ENCODE peak calls at places on chromosomes 16 and 17, in five cellular contexts. T, V, F, Z and L are unnamed samples.

GRCh38 chr17:40491486-40491885 is 9.9 kb downstream of the TNS4 start:
- DNase-seq in T (no peak), V (no peak), F (no peak), Z (no peak), L (no peak)

GRCh38 chr17:7306911-7307685 is at the start of gene EIF5A:
- DNase-seq in T (peak; percentile 100), V (peak; percentile 100), F (peak; percentile 100), Z (peak; percentile 100), L (peak; percentile 96)

GRCh38 chr16:5034167-5034523 is 410 bp upstream of the NAGPA start:
- DNase-seq in T (no peak), V (no peak), F (no peak), Z (no peak), L (no peak)

GRCh38 chr16:72872966-72873365 is 175.0 kb downstream of the ZFHX3 start:
- DNase-seq in T (no peak), V (no peak), F (no peak), Z (no peak), L (no peak)

GRCh38 chr16:66717112-66717675 is 20.7 kb upstream of the CMTM4 start:
- DNase-seq in T (no peak), V (peak; percentile 22), F (peak; percentile 92), Z (peak; percentile 67), L (peak; percentile 33)

GRCh38 chr17:2716649-2717048 is 5.1 kb upstream of the CLUH start:
- DNase-seq in T (no peak), V (no peak), F (no peak), Z (no peak), L (no peak)

GRCh38 chr16:159136-159849 is 6.5 kb upstream of the HBM start:
- DNase-seq in T (no peak), V (no peak), F (no peak), Z (no peak), L (no peak)

GRCh38 chr17:18356624-18357023 is 6.7 kb downstream of the SHMT1 start:
- DNase-seq in T (no peak), V (peak; percentile 82), F (peak; percentile 93), Z (no peak), L (no peak)

GRCh38 chr16:14050297-14051027 is 20.7 kb upstream of the MRTFB start:
- DNase-seq in T (no peak), V (no peak), F (no peak), Z (no peak), L (no peak)

GRCh38 chr17:48632579-48633265 is 6.6 kb upstream of the HOXB9 start:
- DNase-seq in T (no peak), V (no peak), F (no peak), Z (no peak), L (peak; percentile 44)

GRCh38 chr16:58614212-58614611 is 15.4 kb downstream of the CNOT1 start:
- DNase-seq in T (no peak), V (no peak), F (peak; percentile 90), Z (no peak), L (no peak)

GRCh38 chr16:84270531-84270930 is 24.1 kb upstream of the WFDC1 start:
- DNase-seq in T (no peak), V (no peak), F (no peak), Z (no peak), L (no peak)

GRCh38 chr17:66281671-66282369 is 20.6 kb upstream of the PRKCA start:
- DNase-seq in T (no peak), V (no peak), F (no peak), Z (no peak), L (no peak)

GRCh38 chr16:47309581-47310312 is 151.1 kb downstream of the ITFG1 start:
- DNase-seq in T (no peak), V (no peak), F (no peak), Z (peak; percentile 6), L (no peak)